ENCODE peak calls at places on chromosomes 2 and 18, in seven cellular contexts. O is stomach, R is uterus, M is PC-9, S is tibial nerve, G is heart left ventricle, H is Panc1. P is an unnamed sample. For H3K36me3, the result is how much of the 10 kb centered on the place peaks cover.

GRCh38 chr2:73239776-73240175 is 5.7 kb downstream of the CCT7 start:
- DNase-seq in O (no peak), R (no peak), M (no peak), S (no peak), G (no peak), H (no peak), P (no peak)

GRCh38 chr2:109371481-109372170 is 242.1 kb downstream of the SEPTIN10 start:
- DNase-seq in O (peak), R (peak), M (no peak), S (no peak), G (no peak), H (no peak), P (no peak)

GRCh38 chr18:61129001-61129400 is 204.2 kb upstream of the CDH20 start:
- DNase-seq in O (no peak), R (no peak), M (no peak), S (no peak), G (no peak), H (no peak), P (no peak)

GRCh38 chr2:160334028-160334729 is 134.1 kb upstream of the ITGB6 start:
- DNase-seq in O (no peak), R (no peak), M (peak), S (no peak), G (no peak), H (no peak), P (no peak)

GRCh38 chr2:33202641-33203345 is 256.0 kb downstream of the LTBP1 start:
- DNase-seq in O (no peak), R (no peak), M (no peak), S (no peak), G (no peak), H (no peak), P (no peak)

GRCh38 chr2:28507806-28508764 is 12.2 kb downstream of the PLB1 start:
- DNase-seq in O (peak), R (no peak), M (peak), S (no peak), G (no peak), H (peak), P (no peak)

GRCh38 chr18:66440433-66440832 is 163.5 kb downstream of the CDH19 start:
- DNase-seq in O (no peak), R (no peak), M (no peak), S (no peak), G (no peak), H (no peak), P (no peak)

GRCh38 chr2:145230546-145230945 is 710.6 kb upstream of the ZEB2 start:
- DNase-seq in O (no peak), R (no peak), M (no peak), S (no peak), G (no peak), H (no peak), P (no peak)

GRCh38 chr2:96949701-96950350 is 36.6 kb downstream of the FAM178B start:
- DNase-seq in O (no peak), R (no peak), M (no peak), S (no peak), G (no peak), H (no peak), P (no peak)

GRCh38 chr2:217740796-217741195 is 262.0 kb downstream of the TNS1 start:
- DNase-seq in O (no peak), R (no peak), M (no peak), S (no peak), G (peak), H (no peak), P (no peak)

GRCh38 chr2:10787176-10787968 is 25.2 kb downstream of the PDIA6 start:
- DNase-seq in O (no peak), R (no peak), M (no peak), S (no peak), G (no peak), H (no peak), P (no peak)
- TF ChIP-seq CTCF in O (no peak), R (no peak), M (peak), S (no peak), G (peak), H (peak), P (no peak)

GRCh38 chr2:189799030-189799331 is 14.7 kb downstream of the PMS1 start:
- DNase-seq in O (no peak), R (no peak), M (no peak), S (no peak), G (no peak), H (no peak), P (no peak)

GRCh38 chr2:189799531-189799930 is 15.3 kb downstream of the PMS1 start:
- DNase-seq in O (no peak), R (no peak), M (no peak), S (no peak), G (no peak), H (no peak), P (peak)

GRCh38 chr2:189802396-189802912 is 18.2 kb downstream of the PMS1 start:
- DNase-seq in O (no peak), R (no peak), M (no peak), S (no peak), G (no peak), H (no peak), P (no peak)

GRCh38 chr2:189798312-189799029 is 14.2 kb downstream of the PMS1 start:
- DNase-seq in O (no peak), R (no peak), M (no peak), S (no peak), G (no peak), H (no peak), P (no peak)

GRCh38 chr2:189803431-189803830 is 19.2 kb downstream of the PMS1 start:
- DNase-seq in O (no peak), R (no peak), M (no peak), S (no peak), G (no peak), H (no peak), P (no peak)
- H3K36me3 ChIP-seq in O (under half), R (under half), M (under half), S (under half), G (under half), H (under half), P (under half)

DNA sequence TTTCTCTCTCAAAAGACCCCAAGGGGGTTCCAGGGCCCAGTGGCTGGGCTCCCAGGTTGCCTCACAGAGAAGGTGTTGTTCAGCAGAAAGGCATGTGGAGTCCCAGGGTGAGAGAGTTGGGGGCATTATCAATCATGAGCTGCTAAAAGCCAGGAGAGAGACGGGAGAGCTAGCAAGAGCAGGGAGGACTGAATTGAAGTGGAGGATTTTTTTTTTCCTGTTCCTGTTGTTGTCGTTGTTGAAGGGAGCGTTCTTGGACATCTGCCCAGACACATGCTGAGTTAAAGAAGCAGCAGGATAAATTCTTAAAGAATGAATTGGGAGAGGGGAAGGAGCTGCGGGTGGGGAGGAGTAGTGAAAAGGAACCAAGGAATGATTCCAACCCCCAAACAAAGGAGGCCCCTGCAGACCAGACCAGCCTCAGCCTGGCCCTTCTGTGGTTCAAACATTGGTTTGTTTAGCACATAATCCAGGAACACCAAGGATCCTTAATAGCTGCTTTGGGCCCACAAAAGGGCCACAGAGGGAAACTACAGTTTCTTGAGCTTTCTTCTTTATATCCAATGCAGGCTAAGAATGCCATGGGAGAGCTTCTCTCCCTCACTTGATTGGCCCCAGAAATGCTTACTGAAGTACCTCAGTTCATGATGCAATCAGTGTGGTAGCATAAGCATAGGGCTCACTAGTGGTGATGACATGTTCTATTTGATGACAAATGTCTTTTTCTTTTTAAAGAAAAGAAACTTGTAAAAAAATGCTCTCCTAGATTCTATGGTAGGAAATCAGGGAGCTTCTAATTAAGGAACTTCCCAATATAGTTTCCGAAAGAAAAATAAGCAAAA is 146.0 kb downstream of the SETBP1 start:
- DNase-seq in O (peak), R (peak), M (peak), S (peak), G (peak), H (no peak), P (peak)
- H3K4me3 ChIP-seq in O (no peak), R (no peak), M (no peak), S (no peak), G (no peak), H (no peak), P (no peak)

DNA sequence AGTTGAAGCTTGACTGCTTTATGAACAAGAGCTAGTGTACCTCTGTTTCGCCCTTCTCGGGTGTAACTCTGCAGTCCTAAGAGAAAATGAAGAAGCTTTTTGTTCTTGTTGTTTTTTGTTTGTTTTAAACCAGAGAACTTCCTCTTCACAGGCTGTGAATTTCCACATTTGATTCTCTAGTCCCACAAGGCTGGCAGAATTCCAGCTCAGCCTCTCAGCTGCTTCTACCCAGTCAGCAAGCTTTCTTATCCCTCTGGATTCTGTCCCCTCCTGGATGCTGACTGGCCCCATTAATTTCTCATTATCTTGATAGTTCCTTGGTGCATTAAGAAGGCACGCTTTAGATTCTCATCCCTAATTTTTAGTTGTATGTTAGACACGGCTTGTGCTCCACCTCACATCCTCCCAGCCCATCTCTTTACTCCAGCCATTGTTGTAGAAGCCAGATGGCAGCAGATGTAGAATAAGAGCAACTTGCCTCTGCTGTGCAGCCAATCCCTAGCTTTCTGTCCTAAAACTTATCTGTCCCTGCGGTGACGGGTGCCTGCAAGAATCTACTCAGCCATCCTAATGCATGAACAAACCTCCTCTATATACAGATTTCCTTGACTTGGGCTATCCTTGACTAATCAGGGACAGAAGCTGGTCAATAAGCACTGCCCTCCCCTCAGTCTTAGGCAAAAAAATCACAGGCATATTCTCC is 12.4 kb upstream of the RESP18 start:
- DNase-seq in O (peak), R (no peak), M (no peak), S (peak), G (peak), H (no peak), P (peak)
- TF ChIP-seq CTCF in O (no peak), R (no peak), M (no peak), S (no peak), G (no peak), H (no peak), P (no peak)

DNA sequence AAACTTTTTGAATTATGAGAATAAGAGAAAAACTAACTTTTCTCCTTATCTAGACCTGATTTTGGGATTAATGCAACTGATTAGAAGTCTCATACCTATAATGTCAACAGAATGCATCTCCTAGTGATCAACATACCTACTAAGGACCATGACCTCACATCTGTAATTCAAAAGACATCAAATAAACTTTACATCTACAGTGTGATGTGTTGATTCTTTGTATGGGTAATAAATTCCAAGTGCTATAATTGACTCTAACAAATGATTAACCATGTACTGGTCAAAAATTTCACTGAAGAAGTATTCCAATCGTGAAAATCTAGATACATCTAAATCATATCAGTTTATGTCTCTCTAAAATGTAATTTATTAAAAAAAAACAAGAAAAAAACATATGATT is 84.5 kb downstream of the STRN start:
- DNase-seq in O (no peak), R (no peak), M (no peak), S (no peak), G (no peak), H (no peak), P (no peak)
- H3K36me3 ChIP-seq in O (under half), R (under half), M (under half), S (under half), G (under half), H (under half), P (under half)

GRCh38 chr2:196169521-196169920 is 1.9 kb downstream of the STK17B start:
- DNase-seq in O (no peak), R (no peak), M (no peak), S (no peak), G (no peak), H (no peak), P (no peak)
- H3K4me3 ChIP-seq in O (peak), R (no peak), M (peak), S (peak), G (peak), H (peak), P (peak)

DNA sequence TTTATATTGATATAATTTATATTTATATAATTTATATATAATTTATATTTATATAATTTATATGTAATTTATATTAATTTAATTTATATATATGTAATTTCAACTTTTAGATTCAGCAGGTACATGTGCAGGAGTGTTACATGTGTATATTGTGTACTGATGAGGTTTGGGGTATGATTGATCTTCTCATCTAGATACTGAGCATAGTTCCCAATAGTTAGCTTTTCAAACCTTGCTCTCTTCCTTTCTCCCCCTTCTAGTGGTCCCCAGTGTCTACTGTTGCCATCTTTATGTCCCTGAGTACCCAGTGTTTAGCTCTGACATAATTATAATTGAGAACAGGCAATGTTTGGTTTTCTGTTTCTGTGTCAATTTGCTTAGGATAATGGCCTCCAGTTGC is 1335.3 kb upstream of the CDH2 start:
- DNase-seq in O (no peak), R (no peak), M (no peak), S (no peak), G (no peak), H (no peak), P (no peak)
- TF ChIP-seq CTCF in O (no peak), R (no peak), M (no peak), S (no peak), G (no peak), H (no peak), P (no peak)

GRCh38 chr18:36142751-36143150 is 13.1 kb downstream of the ELP2 start:
- DNase-seq in O (no peak), R (no peak), M (no peak), S (no peak), G (no peak), H (no peak), P (no peak)
- H3K36me3 ChIP-seq in O (under half), R (under half), M (under half), S (under half), G (under half), H (under half), P (under half)

GRCh38 chr18:49492694-49493033 is 5.6 kb upstream of the C18orf32 start:
- DNase-seq in O (no peak), R (no peak), M (no peak), S (no peak), G (no peak), H (no peak), P (no peak)
- H3K4me3 ChIP-seq in O (no peak), R (no peak), M (no peak), S (no peak), G (peak), H (peak), P (no peak)